ENCODE peak calls at places on chromosomes 3 and 15, in ten cellular contexts. N is cardiac muscle cell, L is AG10803, M is body of pancreas, W is Calu3, V is fibroblast of lung, Q is HFFc6, X is RWPE1, Z is neural progenitor cell, C is AG04449. I is an unnamed sample.

GRCh38 chr3:197443506-197443905 is 112.3 kb downstream of the BDH1 start:
- DNase-seq in L (no peak), Z (no peak), Q (no peak), M (no peak), C (no peak), W (no peak), X (no peak), N (no peak), V (no peak), I (no peak)

GRCh38 chr15:79973445-79974180 is 2.6 kb upstream of the BCL2A1 start:
- DNase-seq in L (no peak), Q (no peak), N (no peak), X (no peak), V (no peak), W (no peak), M (no peak), C (no peak), Z (no peak), I (no peak)

GRCh38 chr15:86916671-86917450 is 837.2 kb downstream of the AGBL1 start:
- DNase-seq in Z (peak), Q (no peak), V (no peak), C (no peak), X (no peak), N (peak), W (no peak), L (no peak), M (peak), I (no peak)

GRCh38 chr3:72309626-72310025 is 524.7 kb upstream of the PROK2 start:
- DNase-seq in Z (no peak), L (no peak), X (no peak), Q (no peak), M (no peak), W (no peak), N (no peak), V (no peak), C (no peak), I (no peak)

GRCh38 chr15:88913017-88913849 is at the start of gene MFGE8:
- DNase-seq in L (peak), X (peak), W (peak), Q (peak), V (peak), M (peak), N (peak), C (no peak), Z (peak), I (peak)

GRCh38 chr15:91694829-91695205 is 158.7 kb upstream of the SLCO3A1 start:
- DNase-seq in Q (no peak), X (peak), L (peak), V (peak), C (no peak), N (no peak), M (peak), Z (no peak), W (peak), I (no peak)

GRCh38 chr15:22947101-22948000 is 32.8 kb downstream of the CYFIP1 start:
- DNase-seq in C (no peak), M (no peak), L (no peak), X (no peak), Z (no peak), N (no peak), W (no peak), V (no peak), Q (no peak), I (no peak)

GRCh38 chr3:124107074-124107473 is 115.2 kb upstream of the ROPN1 start:
- DNase-seq in L (peak), M (no peak), C (no peak), V (peak), X (no peak), W (no peak), Q (peak), N (no peak), Z (no peak), I (no peak)

GRCh38 chr15:92077353-92078080 is 224.0 kb downstream of the SLCO3A1 start:
- DNase-seq in Q (peak), Z (peak), C (no peak), L (peak), N (peak), V (peak), M (peak), W (peak), X (peak), I (peak)

GRCh38 chr15:91225728-91226127 is 125.7 kb downstream of the SV2B start:
- DNase-seq in Z (no peak), C (no peak), W (no peak), V (no peak), M (no peak), N (no peak), L (no peak), Q (no peak), X (no peak), I (no peak)

GRCh38 chr3:173584093-173584833 is 186.7 kb downstream of the NLGN1 start:
- DNase-seq in L (peak), C (no peak), N (peak), M (peak), V (peak), W (peak), Q (peak), Z (peak), X (peak), I (peak)

GRCh38 chr3:4271834-4272233 is 31.3 kb upstream of the SETMAR start:
- DNase-seq in X (peak), Q (peak), V (peak), N (no peak), Z (peak), L (peak), M (no peak), C (no peak), W (peak), I (peak)

GRCh38 chr3:11452988-11453847 is 181.0 kb downstream of the ATG7 start:
- DNase-seq in Q (peak), N (no peak), M (no peak), Z (peak), V (peak), L (peak), W (no peak), X (no peak), C (peak), I (no peak)

GRCh38 chr3:146476094-146476740 is 6.9 kb upstream of the PLSCR2 start:
- DNase-seq in V (no peak), Z (no peak), Q (no peak), N (no peak), L (no peak), X (no peak), C (no peak), M (no peak), W (no peak), I (no peak)
- TF ChIP-seq CTCF in V (no peak), Z (no peak), Q (no peak), N (no peak), L (no peak), X (no peak), C (no peak), M (no peak), W (no peak), I (no peak)

GRCh38 chr15:40594429-40594836 is 384 bp downstream of the KNL1 start:
- DNase-seq in N (peak), Z (peak), X (peak), L (peak), C (no peak), V (peak), Q (peak), W (peak), M (peak), I (peak)
- TF ChIP-seq CTCF in N (peak), Z (no peak), X (no peak), L (peak), C (no peak), V (peak), Q (peak), W (no peak), M (no peak), I (peak)

GRCh38 chr3:101633186-101633585 is 43.7 kb downstream of the ZBTB11 start:
- DNase-seq in L (no peak), Z (no peak), N (no peak), X (no peak), W (no peak), M (no peak), Q (no peak), V (no peak), C (no peak), I (no peak)
- TF ChIP-seq CTCF in L (no peak), Z (no peak), N (no peak), X (no peak), W (no peak), M (no peak), Q (no peak), V (no peak), C (no peak), I (no peak)

DNA sequence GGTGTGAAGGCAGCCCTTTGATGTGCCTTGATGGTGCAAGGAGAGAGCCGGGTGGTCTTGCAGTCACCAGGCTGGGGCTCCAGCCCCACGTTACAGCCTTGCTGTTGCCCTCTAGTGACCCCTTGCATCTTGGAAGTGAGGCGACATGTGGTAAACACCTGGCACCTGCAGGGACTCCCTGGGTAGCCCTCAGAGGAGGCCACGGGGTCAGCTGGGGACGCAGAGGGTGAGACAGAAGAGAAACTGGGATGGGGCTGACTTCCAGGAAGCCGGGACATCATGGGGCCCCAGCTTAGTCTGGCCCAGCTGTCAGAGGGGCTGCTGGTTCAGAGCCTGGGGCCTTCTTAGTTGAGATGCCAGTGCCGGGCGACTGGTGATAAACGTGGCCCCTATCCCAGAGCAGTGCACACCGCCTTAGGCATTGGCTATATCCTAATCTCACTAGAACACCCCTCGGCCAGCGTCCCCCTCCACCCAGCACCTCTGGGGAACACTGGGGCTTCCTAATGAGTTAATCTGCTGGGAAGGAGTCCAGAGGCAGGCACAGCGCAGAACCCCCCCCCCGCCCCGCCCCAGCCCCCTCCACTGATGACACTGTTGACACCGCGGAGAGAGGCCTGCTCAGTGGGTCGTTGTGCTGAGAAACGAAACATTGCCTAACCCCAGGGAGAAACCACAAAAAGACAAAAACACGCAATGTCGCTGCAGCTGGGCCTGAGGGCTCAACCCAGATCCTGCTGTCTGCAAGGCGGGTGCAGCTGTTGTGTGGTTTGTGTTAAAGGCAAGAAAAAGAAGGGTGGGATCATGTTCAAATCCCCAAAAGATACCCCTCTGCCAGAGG is 60.5 kb upstream of the KLF13 start:
- DNase-seq in C (no peak), X (no peak), N (no peak), L (peak), Z (peak), W (no peak), V (no peak), Q (peak), M (peak), I (peak)
- TF ChIP-seq CTCF in C (no peak), X (no peak), N (no peak), L (no peak), Z (no peak), W (no peak), V (no peak), Q (no peak), M (no peak), I (no peak)

GRCh38 chr3:187684444-187684843 is 14.2 kb upstream of the SST start:
- DNase-seq in W (no peak), M (no peak), L (no peak), C (no peak), Z (no peak), V (no peak), N (no peak), Q (no peak), X (no peak), I (no peak)

GRCh38 chr3:187673012-187673411 is 2.8 kb upstream of the SST start:
- DNase-seq in W (no peak), M (no peak), X (no peak), N (no peak), C (no peak), Z (no peak), V (peak), L (peak), Q (peak), I (no peak)

GRCh38 chr3:187679638-187680396 is 9.6 kb upstream of the SST start:
- DNase-seq in C (no peak), Q (peak), L (peak), X (peak), Z (peak), M (peak), W (peak), N (peak), V (peak), I (peak)

GRCh38 chr3:187677604-187678003 is 7.4 kb upstream of the SST start:
- DNase-seq in X (no peak), Z (no peak), C (no peak), L (peak), N (no peak), W (no peak), V (peak), Q (no peak), M (no peak), I (no peak)

GRCh38 chr3:187678869-187679268 is 8.7 kb upstream of the SST start:
- DNase-seq in M (peak), Q (peak), Z (peak), V (peak), L (peak), C (no peak), X (peak), N (peak), W (peak), I (no peak)
- TF ChIP-seq CTCF in M (peak), Q (peak), Z (peak), V (peak), L (peak), C (peak), X (no peak), N (peak), W (peak), I (peak)

GRCh38 chr3:79369306-79369705 is 398.5 kb downstream of the ROBO1 start:
- DNase-seq in Q (peak), M (no peak), W (no peak), X (no peak), V (peak), C (no peak), N (peak), Z (no peak), L (peak), I (no peak)
- TF ChIP-seq CTCF in Q (peak), M (no peak), W (no peak), X (no peak), V (peak), C (no peak), N (peak), Z (peak), L (peak), I (no peak)